ENCODE peak calls at places on chromosomes 16 and 17, in nine cellular contexts. M, Y, W, O, D, S, T, B and N are unnamed samples.

GRCh38 chr16:51039638-51040331 is 111.3 kb downstream of the SALL1 start:
- DNase-seq in S (no peak), O (no peak), B (no peak), M (no peak), Y (no peak), D (no peak), T (no peak), W (no peak), N (no peak)

GRCh38 chr16:87346517-87347060 is 29.4 kb upstream of the C16orf95 start:
- DNase-seq in S (no peak), Y (no peak), T (no peak), M (no peak), B (no peak), O (no peak), W (no peak), D (no peak), N (no peak)

GRCh38 chr17:67133161-67133560 is 88.8 kb downstream of the CACNG1 start:
- DNase-seq in Y (no peak), S (no peak), B (no peak), O (no peak), M (no peak), T (no peak), D (no peak), W (no peak), N (no peak)

GRCh38 chr17:935485-935884 is 44.1 kb downstream of the NXN start:
- DNase-seq in W (no peak), M (no peak), D (peak; percentile 19), Y (no peak), O (no peak), B (no peak), S (no peak), T (no peak), N (no peak)

GRCh38 chr17:78013683-78014467 is 55.4 kb downstream of the TNRC6C start:
- DNase-seq in D (peak; percentile 40), W (peak; percentile 57), Y (peak; percentile 60), T (peak; percentile 61), B (no peak), O (peak; percentile 23), S (peak; percentile 60), M (peak; percentile 88), N (no peak)

GRCh38 chr17:21419299-21420239 is 43.4 kb downstream of the KCNJ12 start:
- DNase-seq in T (no peak), O (no peak), S (no peak), M (no peak), W (no peak), Y (no peak), D (no peak), B (peak; percentile 73), N (no peak)

GRCh38 chr17:31494259-31495048 is 103.0 kb downstream of the RAB11FIP4 start:
- DNase-seq in W (no peak), Y (peak; percentile 71), O (peak; percentile 57), S (no peak), M (no peak), T (no peak), D (peak; percentile 20), B (peak; percentile 66), N (peak; percentile 42)

GRCh38 chr17:41620583-41621434 is 3.6 kb downstream of the KRT17 start:
- DNase-seq in M (peak; percentile 25), W (no peak), B (peak; percentile 84), O (no peak), S (no peak), T (no peak), D (no peak), Y (no peak), N (no peak)

GRCh38 chr17:16931318-16932060 is 40.4 kb downstream of the TNFRSF13B start:
- DNase-seq in M (no peak), Y (no peak), T (no peak), O (no peak), D (no peak), W (no peak), B (peak; percentile 74), S (no peak), N (no peak)

GRCh38 chr16:1786242-1787055 is 3.7 kb downstream of the NUBP2 start:
- DNase-seq in O (no peak), M (no peak), W (no peak), S (no peak), B (no peak), T (no peak), D (no peak), Y (no peak), N (no peak)

GRCh38 chr16:56513972-56514371 is 5.9 kb downstream of the BBS2 start:
- DNase-seq in B (no peak), D (peak; percentile 45), W (peak; percentile 79), O (peak; percentile 7), T (peak; percentile 33), M (peak; percentile 87), S (no peak), Y (peak; percentile 79), N (peak; percentile 12)

GRCh38 chr16:22324787-22325597 is 27.8 kb downstream of the POLR3E start:
- DNase-seq in T (no peak), M (no peak), B (peak; percentile 34), S (no peak), Y (no peak), W (no peak), D (no peak), O (no peak), N (no peak)

GRCh38 chr16:71974068-71974818 is 26.0 kb downstream of the PKD1L3 start:
- DNase-seq in W (no peak), O (no peak), T (no peak), Y (no peak), D (no peak), M (no peak), S (no peak), B (no peak), N (no peak)

GRCh38 chr16:74999683-75000480 is 1.1 kb downstream of the ZNRF1 start:
- DNase-seq in M (no peak), O (peak; percentile 53), S (no peak), D (no peak), T (peak; percentile 76), Y (no peak), W (peak; percentile 32), B (peak; percentile 91), N (peak; percentile 50)

GRCh38 chr16:81266680-81267095 is 28.2 kb downstream of the BCO1 start:
- DNase-seq in Y (peak; percentile 19), B (no peak), W (no peak), M (no peak), D (peak; percentile 70), O (no peak), S (no peak), T (no peak), N (no peak)

GRCh38 chr17:31825961-31826691 is 32.9 kb downstream of the COPRS start:
- DNase-seq in Y (peak; percentile 11), D (no peak), S (no peak), M (no peak), O (no peak), W (no peak), B (peak; percentile 80), T (no peak), N (no peak)

GRCh38 chr17:63694974-63695773 is 4.8 kb downstream of the LIMD2 start:
- DNase-seq in S (no peak), O (no peak), W (no peak), M (no peak), T (no peak), D (no peak), Y (peak; percentile 15), B (no peak), N (no peak)

GRCh38 chr17:9434502-9435113 is 141.0 kb downstream of the STX8 start:
- DNase-seq in S (no peak), D (no peak), M (peak; percentile 34), T (no peak), O (no peak), W (no peak), Y (no peak), B (no peak), N (no peak)

GRCh38 chr17:40538936-40539705 is 26.2 kb downstream of the CCR7 start:
- DNase-seq in S (no peak), O (no peak), D (no peak), W (no peak), T (no peak), M (no peak), B (no peak), Y (no peak), N (no peak)

GRCh38 chr17:74773871-74774286 is 2.3 kb downstream of the NAT9 start:
- DNase-seq in O (no peak), T (no peak), S (no peak), W (no peak), B (no peak), Y (no peak), D (no peak), M (peak; percentile 83), N (no peak)

GRCh38 chr16:24980077-24980793 is 34.9 kb downstream of the ARHGAP17 start:
- DNase-seq in B (no peak), D (no peak), O (no peak), M (no peak), W (no peak), S (no peak), Y (no peak), T (no peak), N (no peak)

GRCh38 chr16:643050-643368 is 1.4 kb downstream of the MCRIP2 start:
- DNase-seq in T (no peak), Y (no peak), S (no peak), M (no peak), O (no peak), D (no peak), B (no peak), W (no peak), N (no peak)

GRCh38 chr16:4850211-4850610 is 2.9 kb downstream of the UBN1 start:
- DNase-seq in M (peak; percentile 11), T (no peak), W (no peak), B (no peak), S (no peak), D (no peak), O (no peak), Y (no peak), N (no peak)

GRCh38 chr17:59838196-59838911 is 54.4 kb downstream of the TUBD1 start:
- DNase-seq in M (peak; percentile 70), W (no peak), Y (no peak), O (peak; percentile 27), B (no peak), S (no peak), D (no peak), T (no peak), N (peak; percentile 29)

GRCh38 chr17:1107777-1108559 is 71.8 kb downstream of the ABR start:
- DNase-seq in W (peak; percentile 28), T (no peak), O (no peak), S (no peak), D (no peak), M (no peak), Y (no peak), B (no peak), N (no peak)

GRCh38 chr16:78639775-78640174 is 540.3 kb downstream of the WWOX start:
- DNase-seq in B (no peak), Y (no peak), M (no peak), D (no peak), O (no peak), S (no peak), W (no peak), T (no peak), N (no peak)

GRCh38 chr16:84647830-84648594 is at the start of gene KLHL36:
- DNase-seq in B (peak; percentile 90), Y (peak; percentile 9), T (peak; percentile 98), W (peak; percentile 15), S (no peak), D (peak; percentile 60), O (peak; percentile 59), M (peak; percentile 18), N (peak; percentile 69)

GRCh38 chr16:50683689-50684374 is 2.7 kb upstream of the SNX20 start:
- DNase-seq in M (no peak), D (no peak), B (peak; percentile 67), O (peak; percentile 34), S (no peak), Y (peak; percentile 95), W (no peak), T (no peak), N (peak; percentile 41)

GRCh38 chr17:9162275-9162985 is 141.1 kb downstream of the NTN1 start:
- DNase-seq in D (no peak), O (no peak), S (no peak), T (peak; percentile 82), M (no peak), B (no peak), Y (no peak), W (peak; percentile 17), N (no peak)

GRCh38 chr16:23905027-23905426 is 69.2 kb downstream of the PRKCB start:
- DNase-seq in B (peak; percentile 88), Y (no peak), D (no peak), T (peak; percentile 39), O (no peak), M (peak; percentile 55), S (peak; percentile 81), W (no peak), N (no peak)

GRCh38 chr17:41894791-41895331 is 23.9 kb downstream of the ACLY start:
- DNase-seq in Y (no peak), S (peak; percentile 85), D (peak; percentile 5), W (no peak), T (no peak), B (no peak), M (peak; percentile 78), O (no peak), N (no peak)